ENCODE peak calls at places on chromosomes 7 and 10, in nine cellular contexts. K is psoas muscle, B is skeletal muscle cell, I is H7, V is GM23338, O is astrocyte of the spinal cord, D is right atrium auricular region, Y is mesenchymal stem cell, C is tibial artery. M is an unnamed sample.

GRCh38 chr10:112981553-112981952 is 31.5 kb downstream of the TCF7L2 start:
- DNase-seq in K (no peak), B (no peak), I (no peak), V (no peak), O (peak; percentile 48), D (no peak), Y (peak; percentile 72), C (no peak), M (peak; percentile 74)

GRCh38 chr7:132755538-132756481 is 179.5 kb upstream of the PLXNA4 start:
- DNase-seq in K (no peak), B (no peak), I (no peak), V (no peak), O (peak; percentile 36), D (no peak), Y (no peak), C (no peak), M (no peak)

GRCh38 chr7:130740617-130741016 is 6.6 kb upstream of the KLF14 start:
- DNase-seq in K (no peak), B (no peak), I (no peak), V (no peak), O (no peak), D (no peak), Y (no peak), C (no peak), M (no peak)

GRCh38 chr10:6924166-6924565 is 344.1 kb upstream of the PRKCQ start:
- DNase-seq in K (no peak), B (no peak), I (no peak), V (no peak), O (peak; percentile 62), D (no peak), Y (no peak), C (no peak), M (no peak)

GRCh38 chr10:5618829-5619228 is 47.6 kb downstream of the ASB13 start:
- DNase-seq in K (peak; percentile 84), B (no peak), I (no peak), V (no peak), O (no peak), D (peak; percentile 79), Y (no peak), C (peak; percentile 92), M (no peak)

GRCh38 chr7:94642838-94643653 is 12.9 kb downstream of the SGCE start:
- DNase-seq in K (no peak), B (no peak), I (no peak), V (no peak), O (no peak), D (no peak), Y (no peak), C (no peak), M (no peak)

GRCh38 chr7:33107136-33108066 is 1.8 kb downstream of the RP9 start:
- DNase-seq in K (peak; percentile 52), B (peak; percentile 10), I (peak; percentile 71), V (peak; percentile 90), O (peak; percentile 58), D (no peak), Y (peak; percentile 60), C (no peak), M (peak; percentile 55)

GRCh38 chr10:63700209-63700934 is 179.2 kb downstream of the REEP3 start:
- DNase-seq in K (peak; percentile 78), B (peak; percentile 99), I (no peak), V (no peak), O (peak; percentile 98), D (peak; percentile 80), Y (peak; percentile 96), C (peak; percentile 80), M (no peak)

GRCh38 chr7:50376056-50376455 is 71.5 kb downstream of the IKZF1 start:
- DNase-seq in K (no peak), B (no peak), I (no peak), V (no peak), O (no peak), D (no peak), Y (no peak), C (no peak), M (no peak)

GRCh38 chr7:50379539-50379938 is 70.6 kb downstream of the FIGNL1 start:
- DNase-seq in K (no peak), B (no peak), I (no peak), V (no peak), O (no peak), D (no peak), Y (no peak), C (no peak), M (no peak)

GRCh38 chr7:50377356-50377755 is 72.8 kb downstream of the FIGNL1 start:
- DNase-seq in K (no peak), B (no peak), I (no peak), V (no peak), O (no peak), D (no peak), Y (no peak), C (no peak), M (no peak)

GRCh38 chr7:50382455-50382854 is 67.7 kb downstream of the FIGNL1 start:
- DNase-seq in K (no peak), B (no peak), I (peak; percentile 44), V (peak; percentile 28), O (no peak), D (no peak), Y (no peak), C (no peak), M (no peak)

DNA sequence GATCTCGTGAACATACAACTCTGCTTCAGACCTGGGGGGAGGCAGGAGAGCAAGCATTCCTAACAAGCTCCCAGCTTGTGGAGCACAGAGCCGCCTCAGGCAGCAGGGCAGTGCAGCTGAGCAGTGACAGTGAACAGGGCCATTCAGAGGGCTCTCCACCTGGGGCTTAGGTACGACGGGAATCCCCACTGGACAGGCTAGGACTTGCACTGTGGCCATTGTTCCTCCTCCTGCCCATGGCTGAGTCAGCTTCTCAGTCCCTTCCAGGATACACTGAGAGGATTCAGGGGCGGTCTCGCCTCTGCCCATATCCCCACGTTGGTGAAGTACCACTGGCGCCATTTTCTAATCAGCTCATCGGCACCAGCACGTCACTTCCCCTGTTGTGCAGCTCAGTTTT is 71.1 kb downstream of the FIGNL1 start:
- DNase-seq in K (no peak), B (no peak), I (peak; percentile 79), V (peak; percentile 82), O (no peak), D (no peak), Y (no peak), C (no peak), M (no peak)
- H3K4me3 ChIP-seq in K (no peak overlapping the region), B (no peak overlapping the region), I (peak overlapping the region; percentile 26), V (peak overlapping the region; percentile 37), O (no peak overlapping the region), D (no peak overlapping the region), Y (no peak overlapping the region), C (no peak overlapping the region), M (no peak overlapping the region)

DNA sequence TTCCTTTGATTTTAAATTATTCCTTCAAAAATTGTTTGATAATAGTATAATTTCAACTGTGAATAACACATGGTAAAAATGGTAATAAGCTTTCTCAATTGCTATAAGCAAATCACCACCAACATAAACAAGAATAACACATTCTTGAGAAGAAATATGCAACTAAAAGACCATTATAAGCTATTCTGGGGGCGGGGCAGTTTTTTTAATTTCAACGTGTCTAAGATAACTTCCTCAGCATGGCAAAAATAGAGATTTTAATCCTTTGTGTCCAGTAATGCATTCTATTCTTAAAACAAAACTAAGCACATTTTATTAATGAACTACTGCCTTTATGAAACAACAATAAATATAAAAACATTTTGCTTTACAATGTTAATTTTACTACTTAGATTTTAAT is 1.5 kb downstream of the DNAJC12 start:
- DNase-seq in K (no peak), B (no peak), I (no peak), V (no peak), O (no peak), D (no peak), Y (no peak), C (no peak), M (no peak)
- H3K4me3 ChIP-seq in K (peak overlapping the region; percentile 65), B (no peak overlapping the region), I (no peak overlapping the region), V (no peak overlapping the region), O (no peak overlapping the region), D (no peak overlapping the region), Y (no peak overlapping the region), C (no peak overlapping the region), M (no peak overlapping the region)

GRCh38 chr10:17061418-17061817 is 68.2 kb downstream of the CUBN start:
- DNase-seq in K (no peak), B (no peak), I (no peak), V (no peak), O (peak; percentile 27), D (no peak), Y (peak; percentile 45), C (no peak), M (no peak)

GRCh38 chr10:17062009-17062408 is 67.6 kb downstream of the CUBN start:
- DNase-seq in K (no peak), B (no peak), I (no peak), V (no peak), O (peak; percentile 93), D (no peak), Y (peak; percentile 82), C (no peak), M (no peak)

GRCh38 chr10:17064435-17064834 is 65.2 kb downstream of the CUBN start:
- DNase-seq in K (no peak), B (no peak), I (no peak), V (peak; percentile 17), O (no peak), D (no peak), Y (no peak), C (no peak), M (no peak)

GRCh38 chr10:17065273-17065672 is 64.3 kb downstream of the CUBN start:
- DNase-seq in K (no peak), B (no peak), I (no peak), V (no peak), O (no peak), D (no peak), Y (no peak), C (no peak), M (no peak)

DNA sequence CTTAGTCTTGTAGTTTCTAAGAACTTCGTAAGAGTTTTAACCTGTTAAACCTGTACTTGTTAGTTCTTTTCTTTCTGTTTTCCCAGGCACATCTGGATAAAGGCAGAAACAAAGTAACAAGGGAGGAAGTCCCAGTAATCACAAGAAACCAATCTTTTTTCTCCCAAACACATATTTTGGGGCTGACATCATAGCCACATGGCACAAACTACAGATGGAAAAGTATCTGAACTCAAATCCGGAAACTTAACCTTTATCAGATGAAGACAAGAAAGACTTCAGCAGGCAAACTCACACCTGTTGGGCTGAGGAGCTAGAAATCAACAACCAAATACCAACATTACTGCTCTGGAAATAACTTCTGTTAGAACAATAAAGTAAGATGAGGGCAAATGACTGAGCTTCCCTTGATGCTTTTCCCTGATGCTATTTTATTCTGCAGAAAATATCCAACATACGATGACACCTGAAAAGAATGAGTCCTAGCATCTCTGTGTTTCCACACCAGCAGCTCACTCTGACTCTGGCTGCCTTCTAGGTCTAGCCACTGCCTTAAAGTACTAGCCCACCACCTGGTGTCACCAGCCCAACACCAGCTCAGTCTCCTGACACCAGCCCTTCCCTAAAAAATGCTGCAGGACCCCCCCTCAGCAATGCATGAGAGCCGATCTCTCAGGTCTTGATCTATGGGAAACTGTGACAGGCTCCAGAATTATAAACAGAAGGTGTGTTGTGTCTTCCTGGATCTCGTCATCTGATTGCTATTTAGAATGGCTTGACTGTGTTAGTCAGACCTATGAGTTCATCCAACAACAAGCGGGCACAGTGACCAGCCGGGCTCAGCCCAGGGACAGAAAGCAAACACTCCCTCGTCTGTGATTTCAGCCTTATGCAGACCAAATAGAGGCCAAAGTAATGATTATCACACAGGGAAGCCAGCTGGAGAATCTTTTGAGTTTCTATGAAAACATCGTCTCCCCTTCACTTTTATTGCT is 66.8 kb downstream of the CUBN start:
- DNase-seq in K (peak; percentile 69), B (no peak), I (peak; percentile 2), V (no peak), O (peak; percentile 92), D (peak; percentile 76), Y (peak; percentile 95), C (peak; percentile 82), M (peak; percentile 67)
- H3K4me3 ChIP-seq in K (no peak overlapping the region), B (no peak overlapping the region), I (no peak overlapping the region), V (no peak overlapping the region), O (no peak overlapping the region), D (no peak overlapping the region), Y (no peak overlapping the region), C (no peak overlapping the region), M (no peak overlapping the region)

GRCh38 chr7:38831262-38831661 is 77.7 kb downstream of the VPS41 start:
- DNase-seq in K (no peak), B (no peak), I (no peak), V (no peak), O (no peak), D (no peak), Y (no peak), C (no peak), M (no peak)
- H3K4me3 ChIP-seq in K (no peak overlapping the region), B (no peak overlapping the region), I (no peak overlapping the region), V (no peak overlapping the region), O (no peak overlapping the region), D (no peak overlapping the region), Y (no peak overlapping the region), C (no peak overlapping the region), M (no peak overlapping the region)